ENCODE peak calls at places on chromosomes 13 and 19, in four cellular contexts. T is H1, V is HepG2, F is K562. I is an unnamed sample.

GRCh38 chr19:50633359-50633758 is 6.3 kb downstream of the SYT3 start:
- DNase-seq in T (no peak), V (no peak), F (no peak), I (no peak)

GRCh38 chr13:26914624-26915023 is 154.0 kb upstream of the GPR12 start:
- DNase-seq in T (no peak), V (no peak), F (no peak), I (no peak)

GRCh38 chr13:53782400-53783030 is 753.9 kb downstream of the OLFM4 start:
- DNase-seq in T (no peak), V (peak), F (no peak), I (no peak)

GRCh38 chr13:35979378-35979911 is 151.7 kb downstream of the DCLK1 start:
- DNase-seq in T (no peak), V (no peak), F (no peak), I (no peak)

GRCh38 chr13:53405616-53406015 is 377.0 kb downstream of the OLFM4 start:
- DNase-seq in T (peak), V (peak), F (no peak), I (peak)

GRCh38 chr19:6564393-6564792 is 26.6 kb downstream of the CD70 start:
- DNase-seq in T (no peak), V (peak), F (peak), I (no peak)

GRCh38 chr13:56909896-56910600 is 230.7 kb upstream of the PRR20A start:
- DNase-seq in T (no peak), V (no peak), F (no peak), I (no peak)

GRCh38 chr19:50417138-50417849 is 1.4 kb upstream of the SPIB start:
- DNase-seq in T (no peak), V (no peak), F (no peak), I (no peak)

GRCh38 chr19:32172761-32173160 is 172.6 kb upstream of the ZNF507 start:
- DNase-seq in T (no peak), V (no peak), F (no peak), I (no peak)

GRCh38 chr13:93249259-93249917 is 22.8 kb downstream of the GPC6 start:
- DNase-seq in T (no peak), V (peak), F (no peak), I (no peak)

GRCh38 chr19:1882089-1882785 is 3.1 kb downstream of the ABHD17A start:
- DNase-seq in T (no peak), V (no peak), F (no peak), I (no peak)

GRCh38 chr13:60174113-60174512 is 10.4 kb upstream of the DIAPH3 start:
- DNase-seq in T (no peak), V (no peak), F (no peak), I (no peak)
- TF ChIP-seq JUN in T (no peak), V (no peak), F (no peak), I (no peak)

GRCh38 chr19:30880151-30880550 is 469.1 kb downstream of the TSHZ3 start:
- DNase-seq in T (no peak), V (no peak), F (no peak), I (no peak)
- TF ChIP-seq SP1 in T (no peak), V (no peak), F (no peak), I (no peak)

GRCh38 chr19:383040-383439 is 25.9 kb downstream of the C2CD4C start:
- DNase-seq in T (no peak), V (no peak), F (no peak), I (no peak)

GRCh38 chr19:387777-388176 is 21.2 kb downstream of the C2CD4C start:
- DNase-seq in T (no peak), V (no peak), F (no peak), I (no peak)

GRCh38 chr19:379796-380195 is 29.2 kb downstream of the C2CD4C start:
- DNase-seq in T (no peak), V (no peak), F (no peak), I (no peak)

GRCh38 chr19:384801-385169 is 24.2 kb downstream of the C2CD4C start:
- DNase-seq in T (no peak), V (no peak), F (no peak), I (no peak)

DNA sequence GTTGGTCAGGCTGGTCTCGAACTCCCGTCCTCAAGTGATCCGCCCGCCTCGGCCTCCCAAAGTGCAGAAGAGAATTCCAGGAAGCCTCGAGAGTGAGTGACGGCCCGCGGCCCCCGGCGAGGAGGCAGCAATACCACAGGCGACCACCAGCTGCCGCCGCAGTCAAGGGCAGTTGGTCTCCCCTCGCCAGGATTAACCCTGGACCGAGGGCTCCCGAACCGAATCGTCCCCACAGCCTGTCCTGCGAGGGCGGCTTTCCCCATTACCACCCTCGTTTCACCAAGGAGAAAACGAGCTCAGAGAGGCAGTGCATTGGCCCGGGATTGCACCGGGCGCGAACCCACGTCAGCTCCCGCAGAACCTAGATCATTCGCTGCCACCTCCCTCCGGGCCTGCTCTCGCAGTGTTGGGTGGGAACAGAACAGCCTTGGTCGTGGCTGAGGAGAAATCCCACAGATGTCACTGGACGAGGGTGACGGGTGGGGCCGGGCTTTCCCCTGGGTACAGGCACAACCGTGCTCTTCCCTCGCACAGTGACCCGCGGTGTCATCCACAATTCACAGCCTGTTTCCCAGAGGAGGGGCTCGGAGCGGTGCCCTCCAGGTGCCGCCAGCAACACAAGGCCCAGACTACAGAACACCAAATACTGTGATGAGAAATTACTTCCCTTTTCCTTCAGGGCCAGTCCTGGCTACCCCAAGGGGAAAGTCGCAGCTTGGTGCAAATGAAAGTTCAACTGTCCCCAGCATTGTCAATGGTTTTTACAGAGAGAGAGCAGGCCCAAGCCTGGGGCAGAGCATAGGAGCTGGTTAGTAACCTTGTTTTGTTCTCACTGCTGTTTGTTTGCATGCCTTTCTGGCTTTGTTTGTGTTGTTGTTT is 24.8 kb downstream of the C2CD4C start:
- DNase-seq in T (peak), V (peak), F (peak), I (peak)
- TF ChIP-seq JUN in T (no peak), V (no peak), F (no peak), I (no peak)

GRCh38 chr13:49935171-49936084 is 712 bp downstream of the SPRYD7 start:
- DNase-seq in T (peak), V (peak), F (peak), I (peak)
- TF ChIP-seq SP1 in T (no peak), V (no peak), F (no peak), I (no peak)

DNA sequence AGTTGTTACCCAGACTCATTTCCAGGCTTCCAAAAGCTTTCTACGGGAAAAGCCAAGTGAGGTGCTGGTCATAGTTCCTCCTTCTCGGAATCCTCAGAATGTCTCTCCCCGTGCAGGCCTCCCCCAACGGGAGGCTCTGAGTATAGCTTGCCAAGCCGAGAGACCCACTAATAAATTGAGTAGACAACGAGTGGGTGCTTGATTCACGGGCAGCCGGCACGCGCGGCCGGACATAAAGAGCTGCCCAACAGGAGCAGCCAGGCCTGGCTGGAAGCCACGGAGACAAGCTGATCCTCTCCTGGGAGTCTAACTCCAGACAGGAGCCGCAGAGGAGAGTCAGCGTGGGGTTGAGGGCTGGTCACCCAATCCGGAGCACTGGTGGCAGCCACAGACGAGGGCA is 43.4 kb upstream of the MEDAG start:
- DNase-seq in T (no peak), V (no peak), F (no peak), I (peak)
- TF ChIP-seq JUN in T (no peak), V (no peak), F (no peak), I (no peak)

GRCh38 chr19:14434543-14435319 is 1.6 kb downstream of the PKN1 start:
- DNase-seq in T (no peak), V (peak), F (peak), I (no peak)
- TF ChIP-seq SP1 in T (no peak), V (no peak), F (peak), I (no peak)

DNA sequence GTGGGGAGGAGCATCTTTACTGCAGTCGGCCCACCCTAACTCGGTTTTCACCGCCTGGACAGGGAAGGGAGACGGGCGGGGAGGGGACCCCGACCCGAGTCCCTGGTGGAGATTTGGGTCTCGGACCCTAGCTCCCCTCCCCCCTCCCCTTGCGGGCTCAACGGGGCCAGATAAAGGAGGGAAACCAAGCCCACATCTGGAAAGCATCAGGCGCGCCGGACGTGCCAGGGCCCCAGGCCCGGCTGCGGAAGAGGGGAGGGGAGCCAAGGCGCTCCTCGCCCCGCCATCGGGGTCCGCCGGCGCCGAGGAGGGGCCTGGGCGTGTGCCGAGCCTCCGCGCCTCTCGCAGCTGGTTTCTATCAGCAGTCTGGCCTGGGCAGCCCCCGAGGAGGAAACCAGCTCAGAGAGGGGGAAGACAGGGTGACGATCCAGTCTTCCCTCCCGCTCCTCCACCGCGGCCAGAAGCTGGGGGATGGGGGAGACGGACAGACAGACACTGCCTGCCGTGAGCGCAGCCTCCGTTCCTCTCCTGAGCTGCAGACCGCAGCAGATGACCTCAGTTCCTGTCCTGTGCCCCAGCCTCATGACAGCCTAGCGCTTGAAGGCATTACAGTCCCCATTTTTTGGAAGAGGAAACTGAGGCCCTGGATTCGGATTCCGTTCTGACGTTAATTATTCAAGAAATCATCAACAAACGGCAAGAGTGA is 3.5 kb upstream of the GNG8 start:
- DNase-seq in T (no peak), V (no peak), F (peak), I (no peak)
- TF ChIP-seq JUN in T (no peak), V (no peak), F (peak), I (no peak)

GRCh38 chr13:20477394-20477793 is 48.3 kb downstream of the CRYL1 start:
- DNase-seq in T (no peak), V (no peak), F (no peak), I (no peak)

GRCh38 chr13:20474515-20474914 is 51.1 kb downstream of the CRYL1 start:
- DNase-seq in T (no peak), V (no peak), F (no peak), I (no peak)

GRCh38 chr13:20473888-20474287 is 51.8 kb downstream of the CRYL1 start:
- DNase-seq in T (no peak), V (no peak), F (no peak), I (no peak)

GRCh38 chr13:20473139-20473538 is 52.5 kb downstream of the CRYL1 start:
- DNase-seq in T (no peak), V (no peak), F (no peak), I (no peak)

DNA sequence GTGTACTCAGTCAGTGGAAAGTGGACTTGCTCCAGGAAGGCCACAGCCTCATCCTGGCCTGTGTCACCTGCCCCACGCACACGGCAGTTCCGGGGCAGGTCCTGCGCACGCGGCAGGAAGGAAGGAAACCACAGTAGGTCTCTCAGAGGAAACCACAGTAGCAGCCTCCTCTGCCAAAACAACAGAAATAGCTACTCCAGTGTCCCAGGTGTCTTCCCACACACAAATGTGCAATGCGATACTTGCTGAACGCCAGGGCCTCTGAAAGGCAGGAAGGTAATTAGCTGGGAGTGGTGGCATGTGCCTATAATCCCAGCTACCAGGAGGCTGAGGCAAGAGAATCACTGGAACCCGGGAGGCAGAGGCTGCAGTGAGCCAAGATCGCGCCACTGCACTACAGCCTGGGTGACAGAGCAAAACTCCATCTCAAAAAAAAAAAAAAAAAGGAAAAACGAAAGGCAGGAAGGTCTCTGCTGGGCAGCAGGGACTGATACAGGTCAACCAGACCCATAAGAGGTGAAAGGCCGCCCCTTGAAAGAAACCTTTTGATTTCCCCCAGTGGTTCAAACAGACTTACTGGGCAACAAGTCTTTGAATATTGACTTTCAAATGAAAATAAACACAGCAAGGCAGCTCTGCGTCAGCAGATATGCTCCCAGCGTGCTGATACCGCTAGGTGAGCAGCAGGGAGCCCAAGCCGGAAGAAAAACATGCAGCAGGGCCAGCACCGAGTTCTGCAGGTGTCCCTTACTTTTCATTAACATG is 49.5 kb downstream of the CRYL1 start:
- DNase-seq in T (no peak), V (no peak), F (no peak), I (peak)
- TF ChIP-seq SP1 in T (no peak), V (no peak), F (no peak), I (no peak)

GRCh38 chr13:59537500-59537899 is 626.2 kb downstream of the DIAPH3 start:
- DNase-seq in T (no peak), V (no peak), F (no peak), I (no peak)
- TF ChIP-seq JUN in T (no peak), V (no peak), F (no peak), I (no peak)

DNA sequence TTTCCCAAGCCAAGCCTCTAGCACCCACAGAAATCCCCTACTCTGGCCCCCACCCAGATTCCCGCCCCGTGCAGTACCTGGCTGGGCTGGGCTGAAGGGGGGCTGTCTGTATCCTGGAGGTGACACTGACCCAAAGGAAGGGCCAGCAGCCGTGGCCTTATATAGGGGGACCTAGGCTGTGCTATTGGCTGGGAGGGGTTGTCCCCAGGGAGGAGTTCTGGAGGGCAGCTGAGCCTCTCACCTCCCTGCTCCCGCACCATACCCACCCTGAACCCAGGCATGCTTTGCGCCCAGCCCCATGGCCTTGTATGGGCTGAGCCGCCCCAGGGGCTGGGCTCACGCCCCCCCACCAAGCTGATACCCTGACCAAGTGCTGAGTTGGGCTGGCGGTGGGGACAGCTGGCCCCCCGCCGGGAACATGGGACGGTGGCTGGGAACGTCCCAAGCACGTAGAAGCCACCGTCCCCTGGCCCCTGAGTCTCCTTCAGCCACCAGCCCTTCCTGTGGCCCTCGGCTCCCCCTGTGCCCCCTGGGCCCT is at the start of gene CKM:
- DNase-seq in T (no peak), V (no peak), F (no peak), I (no peak)
- TF ChIP-seq SP1 in T (no peak), V (no peak), F (no peak), I (no peak)